ENCODE peak calls at places on chromosomes 12 and 14, in ten cellular contexts. L is BE2C; V is HuH-7; X is stimulated activated CD4-positive, alpha-beta T cell treated with anti-CD3 and anti-CD28 coated beads, Interleukin-1b, Interleukin-23, amount 100 ng/mL, for 4 hours; Y is NCI-H510A treated with DMSO at 0.1 percent for 48 hours; S is activated T-helper 1 cell treated with Interleukin-2 at 50 U/mL for 16 hours; D is hippocampal formation; M is NCI-H1694; A is NCI-H748 treated with DMSO at 0.1 percent for 48 hours; I is neural progenitor cell. R is an unnamed sample.

GRCh38 chr12:120625557-120626419 is 14.6 kb upstream of the CABP1 start:
- DNase-seq in X (no peak), L (no peak), M (no peak), V (no peak), S (no peak), A (no peak), I (peak), D (no peak), Y (no peak), R (no peak)

GRCh38 chr12:77895699-77896098 is 65.0 kb downstream of the NAV3 start:
- DNase-seq in Y (no peak), A (no peak), S (no peak), X (no peak), V (no peak), I (no peak), M (no peak), L (no peak), D (no peak), R (no peak)

GRCh38 chr14:30558362-30558674 is 640 bp upstream of the G2E3 start:
- DNase-seq in I (no peak), V (no peak), X (no peak), A (no peak), D (no peak), L (no peak), M (no peak), Y (no peak), S (no peak), R (no peak)

GRCh38 chr12:51334774-51335173 is 10.8 kb upstream of the BIN2 start:
- DNase-seq in M (no peak), D (no peak), X (no peak), I (no peak), S (no peak), V (no peak), Y (no peak), L (no peak), A (no peak), R (no peak)

GRCh38 chr12:24705741-24706358 is 243.1 kb downstream of the BCAT1 start:
- DNase-seq in X (no peak), S (no peak), L (no peak), I (no peak), M (no peak), A (no peak), D (no peak), Y (no peak), V (no peak), R (no peak)

GRCh38 chr12:3489057-3489456 is 1.9 kb upstream of the PRMT8 start:
- DNase-seq in M (no peak), S (no peak), V (no peak), A (no peak), Y (no peak), L (no peak), I (no peak), X (no peak), D (no peak), R (no peak)

GRCh38 chr12:98737327-98737722 is 92.2 kb downstream of the APAF1 start:
- DNase-seq in X (no peak), V (no peak), M (no peak), S (no peak), Y (peak), I (no peak), D (no peak), L (no peak), A (no peak), R (no peak)

GRCh38 chr14:90924618-90925345 is 108.6 kb upstream of the TTC7B start:
- DNase-seq in M (no peak), Y (no peak), S (no peak), X (no peak), A (no peak), I (no peak), V (no peak), D (no peak), L (no peak), R (no peak)

GRCh38 chr14:105398726-105399440 is 545 bp downstream of the TEX22 start:
- DNase-seq in D (no peak), Y (no peak), X (peak), M (peak), A (peak), I (no peak), V (peak), L (peak), S (peak), R (no peak)

GRCh38 chr14:75794615-75795038 is 133.6 kb downstream of the TTLL5 start:
- DNase-seq in X (no peak), I (no peak), Y (no peak), A (no peak), S (no peak), M (no peak), V (peak), D (peak), L (no peak), R (peak)

GRCh38 chr14:85416771-85417170 is 113.2 kb upstream of the FLRT2 start:
- DNase-seq in I (no peak), S (no peak), D (no peak), Y (no peak), A (no peak), M (no peak), X (no peak), L (no peak), V (no peak), R (no peak)

GRCh38 chr12:43281563-43281962 is 270.4 kb downstream of the ADAMTS20 start:
- DNase-seq in S (no peak), L (peak), M (no peak), I (peak), V (no peak), X (no peak), A (no peak), Y (no peak), D (no peak), R (no peak)

GRCh38 chr12:39587247-39587646 is 32.4 kb downstream of the ABCD2 start:
- DNase-seq in Y (no peak), V (no peak), L (peak), X (no peak), M (no peak), I (no peak), A (no peak), S (no peak), D (no peak), R (peak)

GRCh38 chr14:71726639-71727085 is 205.6 kb upstream of the RGS6 start:
- DNase-seq in D (no peak), Y (no peak), A (no peak), I (no peak), M (no peak), V (no peak), S (no peak), X (no peak), L (no peak), R (no peak)

GRCh38 chr12:86600664-86601231 is 344.6 kb upstream of the MGAT4C start:
- DNase-seq in V (peak), Y (no peak), L (no peak), S (no peak), M (no peak), X (no peak), D (no peak), I (no peak), A (no peak), R (no peak)

GRCh38 chr12:65886996-65887395 is 62.7 kb downstream of the HMGA2 start:
- DNase-seq in Y (no peak), D (no peak), I (no peak), S (no peak), A (no peak), L (no peak), X (no peak), M (no peak), V (no peak), R (no peak)

GRCh38 chr12:76037130-76038105 is 5.8 kb upstream of the PHLDA1 start:
- DNase-seq in S (no peak), L (peak), M (peak), V (peak), X (no peak), I (peak), Y (peak), D (peak), A (peak), R (peak)

GRCh38 chr12:57694459-57695019 is 607 bp downstream of the OS9 start:
- DNase-seq in L (no peak), D (no peak), I (peak), M (peak), Y (peak), S (no peak), X (no peak), V (no peak), A (no peak), R (no peak)

GRCh38 chr12:57518920-57519757 is 1.2 kb downstream of the DDIT3 start:
- DNase-seq in S (no peak), V (peak), D (no peak), Y (no peak), X (no peak), L (peak), I (no peak), A (no peak), M (no peak), R (no peak)

GRCh38 chr12:121939992-121940766 is 21.8 kb downstream of the CFAP251 start:
- DNase-seq in S (no peak), Y (no peak), A (no peak), L (no peak), V (no peak), X (no peak), M (no peak), I (no peak), D (no peak), R (no peak)

GRCh38 chr12:6316921-6317692 is 6.6 kb downstream of the PLEKHG6 start:
- DNase-seq in L (no peak), D (no peak), M (no peak), V (no peak), Y (no peak), S (no peak), X (no peak), I (no peak), A (no peak), R (no peak)

R was measured in globus pallidus.